ENCODE peak calls at places on chromosomes 4 and X, in eight cellular contexts. B is WERI-Rb-1; V is colonic mucosa; X is lower lobe of right lung; Z is upper lobe of right lung; M is adrenal gland; K is Karpas-422; I is CD4-positive, CD25-positive, alpha-beta regulatory T cell. D is an unnamed sample.
A peak's percentile ranks its signal among the peaks of the same experiment; 100 is the strongest.

GRCh38 chrX:52217494-52218160 is 32.9 kb downstream of the MAGED4 start:
- DNase-seq in V (no peak), Z (no peak), X (no peak), B (no peak), I (no peak), M (no peak), K (peak; percentile 48), D (no peak)

GRCh38 chr4:30716158-30716557 is 4.0 kb upstream of the PCDH7 start:
- DNase-seq in I (no peak), K (no peak), M (no peak), V (no peak), Z (no peak), B (no peak), X (no peak), D (no peak)

GRCh38 chr4:78610546-78611214 is 59.1 kb downstream of the ANXA3 start:
- DNase-seq in Z (no peak), V (no peak), X (no peak), K (peak; percentile 42), B (no peak), M (no peak), I (peak; percentile 60), D (no peak)

GRCh38 chr4:155017426-155017825 is 191.0 kb upstream of the NPY2R start:
- DNase-seq in Z (no peak), V (no peak), B (no peak), M (no peak), I (no peak), K (no peak), X (no peak), D (no peak)

GRCh38 chrX:48538641-48539344 is 721 bp upstream of the TBC1D25 start:
- DNase-seq in Z (no peak), I (no peak), X (no peak), V (no peak), M (no peak), B (no peak), K (no peak), D (no peak)

GRCh38 chr4:128228021-128228571 is 59.5 kb downstream of the PGRMC2 start:
- DNase-seq in B (peak; percentile 72), X (no peak), K (no peak), V (no peak), M (no peak), Z (no peak), I (no peak), D (no peak)

GRCh38 chrX:11244641-11245040 is 48.6 kb upstream of the AMELX start:
- DNase-seq in K (no peak), M (no peak), Z (no peak), B (no peak), I (no peak), V (no peak), X (no peak), D (no peak)

GRCh38 chrX:97057349-97057909 is 173.7 kb downstream of the RPA4 start:
- DNase-seq in M (no peak), Z (no peak), B (no peak), V (no peak), K (no peak), X (no peak), I (no peak), D (no peak)

GRCh38 chrX:14932136-14932535 is 58.9 kb downstream of the MOSPD2 start:
- DNase-seq in K (no peak), B (no peak), M (no peak), Z (no peak), X (no peak), I (no peak), V (no peak), D (no peak)

GRCh38 chr4:158200214-158200613 is 10.1 kb upstream of the TMEM144 start:
- DNase-seq in B (no peak), V (no peak), M (no peak), Z (no peak), I (no peak), X (no peak), K (no peak), D (no peak)

GRCh38 chrX:112636288-112636687 is 43.5 kb downstream of the LHFPL1 start:
- DNase-seq in M (no peak), V (no peak), B (no peak), I (no peak), K (no peak), Z (no peak), X (no peak), D (peak; percentile 51)

GRCh38 chr4:149889976-149890375 is 74.3 kb upstream of the IQCM start:
- DNase-seq in V (no peak), I (no peak), X (no peak), K (no peak), B (no peak), M (no peak), Z (no peak), D (no peak)

GRCh38 chrX:151929131-151929530 is 16.4 kb downstream of the MAGEA4 start:
- DNase-seq in Z (no peak), M (no peak), B (no peak), I (no peak), K (no peak), X (no peak), V (no peak), D (no peak)

GRCh38 chrX:150146271-150146888 is 208.1 kb upstream of the EOLA2 start:
- DNase-seq in I (no peak), V (no peak), K (no peak), X (no peak), Z (no peak), B (no peak), M (no peak), D (no peak)

GRCh38 chr4:145484240-145484846 is 2.7 kb downstream of the SMAD1 start:
- DNase-seq in Z (no peak), B (no peak), I (no peak), V (no peak), X (no peak), K (no peak), M (no peak), D (no peak)

DNA sequence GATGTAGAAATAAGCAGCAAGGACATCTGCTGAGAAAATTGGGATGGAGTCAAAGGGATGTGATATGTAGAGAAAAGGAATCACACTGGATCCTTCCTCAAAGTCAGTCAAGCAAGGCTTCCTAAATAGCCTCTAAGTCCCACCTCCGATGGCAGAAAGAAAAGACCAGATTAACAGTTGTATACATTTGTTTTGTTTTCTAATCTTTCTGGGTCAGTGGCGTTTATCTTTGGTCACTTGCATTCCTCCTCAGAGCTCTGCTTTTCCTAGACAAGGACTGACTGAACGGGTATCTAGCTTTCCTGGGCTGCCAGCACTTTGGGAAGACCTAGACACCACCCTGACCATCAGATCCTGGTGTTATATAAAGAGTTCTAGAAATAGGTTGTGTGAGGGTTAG is 23.2 kb downstream of the PACRGL start:
- DNase-seq in K (no peak), Z (no peak), I (no peak), V (no peak), X (no peak), M (no peak), B (no peak), D (no peak)
- H3K36me3 ChIP-seq in K (peaks cover 52% of the 10 kb centered on the region), Z (peaks cover 66% of the 10 kb centered on the region), I (peaks cover 40% of the 10 kb centered on the region), V (no peaks in the 10 kb centered on the region), X (peaks cover 84% of the 10 kb centered on the region), M (no peaks in the 10 kb centered on the region), B (peaks cover 62% of the 10 kb centered on the region), D (no peaks in the 10 kb centered on the region)

DNA sequence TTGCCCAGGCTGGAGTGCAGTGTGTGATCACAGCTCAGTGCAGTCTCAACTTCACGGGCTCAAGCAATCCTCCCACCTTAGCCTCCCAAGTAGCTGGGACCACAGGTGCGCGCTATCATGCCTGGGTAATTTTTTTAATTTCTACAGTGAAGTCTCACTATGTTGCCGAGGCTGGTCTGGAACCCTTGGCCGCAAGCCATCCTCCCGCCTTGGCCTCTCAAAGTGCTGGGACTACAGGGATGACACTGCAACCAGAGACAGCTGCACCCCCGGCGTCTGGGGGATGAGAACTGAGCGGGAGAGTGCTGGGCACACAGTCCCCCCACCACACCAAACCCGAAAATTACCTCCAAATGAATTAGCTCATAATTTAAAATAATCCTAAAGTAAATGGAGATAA is 33.1 kb upstream of the GTPBP6 start:
- DNase-seq in Z (peak; percentile 17), K (no peak), X (no peak), V (no peak), I (no peak), M (no peak), B (no peak), D (no peak)
- H3K36me3 ChIP-seq in Z (no peaks in the 10 kb centered on the region), K (peaks cover 15% of the 10 kb centered on the region), X (no peaks in the 10 kb centered on the region), V (no peaks in the 10 kb centered on the region), I (no peaks in the 10 kb centered on the region), M (no peaks in the 10 kb centered on the region), B (peaks cover 2% of the 10 kb centered on the region), D (no peaks in the 10 kb centered on the region)

DNA sequence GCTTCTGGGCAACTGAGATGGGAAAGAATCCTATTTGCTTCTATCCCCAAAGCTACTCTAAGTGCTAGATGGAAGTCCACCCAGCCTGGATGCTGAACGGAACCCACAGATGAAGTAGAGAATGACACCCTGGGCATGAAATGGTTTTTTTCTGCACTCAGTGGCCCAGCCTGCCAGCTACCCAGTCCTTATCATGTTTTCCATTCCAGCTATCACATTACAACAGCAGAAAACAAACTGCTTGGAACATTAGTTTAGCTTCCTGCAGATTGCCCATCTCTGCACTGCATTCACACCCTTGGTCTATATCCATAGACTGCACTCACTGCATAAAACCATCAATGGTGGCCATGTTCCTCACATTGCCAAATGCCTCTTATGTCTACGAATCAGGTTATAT is 79.1 kb downstream of the NYX start:
- DNase-seq in I (no peak), X (no peak), B (no peak), V (no peak), Z (no peak), K (no peak), M (no peak), D (no peak)
- H3K36me3 ChIP-seq in I (peaks cover 86% of the 10 kb centered on the region), X (peaks cover 36% of the 10 kb centered on the region), B (no peaks in the 10 kb centered on the region), V (no peaks in the 10 kb centered on the region), Z (peaks cover 29% of the 10 kb centered on the region), K (no peaks in the 10 kb centered on the region), M (no peaks in the 10 kb centered on the region), D (no peaks in the 10 kb centered on the region)

DNA sequence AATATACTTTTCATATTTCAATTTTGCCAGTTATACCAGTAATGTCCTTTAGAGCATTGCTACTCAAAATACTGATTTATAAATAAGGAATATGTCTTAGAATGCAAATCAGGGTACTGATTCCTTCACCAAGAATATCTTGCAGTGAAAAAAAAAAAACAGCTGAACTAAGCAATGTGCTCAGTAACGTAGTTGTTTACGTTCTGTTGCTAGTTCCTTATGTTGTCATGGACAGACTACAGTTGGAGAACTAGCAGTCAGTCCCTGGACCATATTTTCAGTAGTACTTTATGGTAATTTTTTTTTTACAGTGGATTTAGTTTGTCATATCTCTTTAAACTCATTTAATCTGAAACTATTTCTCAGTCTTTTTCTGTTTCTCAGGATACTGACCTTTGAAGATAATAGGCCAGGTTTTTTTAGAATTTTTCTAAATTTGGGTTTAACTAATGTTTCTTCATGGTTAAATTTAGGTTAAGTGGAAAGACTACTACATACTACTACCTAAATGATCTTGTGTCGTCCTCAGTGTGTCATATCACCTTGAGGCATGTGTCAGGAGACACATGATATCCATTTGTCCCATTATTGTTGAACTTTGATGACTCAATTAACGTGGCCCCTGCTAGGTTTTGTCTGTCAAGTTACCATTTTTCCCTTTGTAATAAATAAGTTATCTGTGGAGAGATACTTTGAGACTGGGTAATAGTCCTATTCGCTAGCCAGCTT is 21.0 kb downstream of the SMARCAD1 start:
- DNase-seq in I (no peak), B (no peak), K (no peak), Z (no peak), X (no peak), V (no peak), M (no peak), D (no peak)
- H3K36me3 ChIP-seq in I (peaks cover 22% of the 10 kb centered on the region), B (peaks cover 43% of the 10 kb centered on the region), K (peaks cover 45% of the 10 kb centered on the region), Z (peaks cover 7% of the 10 kb centered on the region), X (peaks cover 7% of the 10 kb centered on the region), V (no peaks in the 10 kb centered on the region), M (no peaks in the 10 kb centered on the region), D (peaks cover 27% of the 10 kb centered on the region)